ENCODE peak calls at places on chromosomes 11 and 22, in four cellular contexts. One of them, this sample, is unnamed.
A peak's percentile ranks its signal among the peaks of the same experiment; 100 is the strongest.

GRCh38 chr11:78688460-78688859 is 113.8 kb upstream of the NARS2 start:
- DNase-seq in sigmoid colon: no peak
- DNase-seq in cardiac muscle cell: no peak
- DNase-seq in astrocyte: no peak
- DNase-seq in this sample: no peak

GRCh38 chr11:134226806-134227325 is 2.4 kb downstream of the VPS26B start:
- DNase-seq in sigmoid colon: no peak
- DNase-seq in cardiac muscle cell: no peak
- DNase-seq in astrocyte: no peak
- DNase-seq in this sample: peak; percentile 27

GRCh38 chr11:2142300-2142759 is 3.1 kb upstream of the IGF2 start:
- DNase-seq in sigmoid colon: no peak
- DNase-seq in cardiac muscle cell: no peak
- DNase-seq in astrocyte: peak; percentile 6
- DNase-seq in this sample: peak; percentile 38

GRCh38 chr11:128940603-128941002 is 2.1 kb downstream of the TP53AIP1 start:
- DNase-seq in sigmoid colon: no peak
- DNase-seq in cardiac muscle cell: no peak
- DNase-seq in astrocyte: no peak
- DNase-seq in this sample: no peak

GRCh38 chr11:68113986-68114385 is 7.2 kb downstream of the CHKA start:
- DNase-seq in sigmoid colon: no peak
- DNase-seq in cardiac muscle cell: no peak
- DNase-seq in astrocyte: no peak
- DNase-seq in this sample: peak; percentile 74

GRCh38 chr22:49586244-49586748 is 241.4 kb downstream of the BRD1 start:
- DNase-seq in sigmoid colon: no peak
- DNase-seq in cardiac muscle cell: no peak
- DNase-seq in astrocyte: no peak
- DNase-seq in this sample: no peak

GRCh38 chr11:10490398-10491232 is 35.6 kb downstream of the AMPD3 start:
- DNase-seq in sigmoid colon: peak; percentile 91
- DNase-seq in cardiac muscle cell: peak; percentile 34
- DNase-seq in astrocyte: peak; percentile 95
- DNase-seq in this sample: peak; percentile 92

GRCh38 chr11:12216542-12217422 is 106.4 kb downstream of the MICAL2 start:
- DNase-seq in sigmoid colon: no peak
- DNase-seq in cardiac muscle cell: peak; percentile 45
- DNase-seq in astrocyte: peak; percentile 73
- DNase-seq in this sample: peak; percentile 61

GRCh38 chr22:38870791-38871359 is 1.1 kb downstream of the CBX6 start:
- DNase-seq in sigmoid colon: no peak
- DNase-seq in cardiac muscle cell: no peak
- DNase-seq in astrocyte: no peak
- DNase-seq in this sample: no peak

GRCh38 chr11:6927030-6927617 is 898 bp downstream of the ZNF215 start:
- DNase-seq in sigmoid colon: no peak
- DNase-seq in cardiac muscle cell: no peak
- DNase-seq in astrocyte: peak; percentile 18
- DNase-seq in this sample: no peak

GRCh38 chr11:1402355-1402754 is 12.6 kb downstream of the BRSK2 start:
- DNase-seq in sigmoid colon: no peak
- DNase-seq in cardiac muscle cell: no peak
- DNase-seq in astrocyte: no peak
- DNase-seq in this sample: no peak

GRCh38 chr11:78370406-78371172 is 47.0 kb downstream of the GAB2 start:
- DNase-seq in sigmoid colon: no peak
- DNase-seq in cardiac muscle cell: no peak
- DNase-seq in astrocyte: no peak
- DNase-seq in this sample: peak; percentile 36

GRCh38 chr11:96942855-96943254 is 553.0 kb downstream of the JRKL start:
- DNase-seq in sigmoid colon: no peak
- DNase-seq in cardiac muscle cell: no peak
- DNase-seq in astrocyte: no peak
- DNase-seq in this sample: no peak

GRCh38 chr11:31645747-31646146 is 136.2 kb downstream of the ELP4 start:
- DNase-seq in sigmoid colon: no peak
- DNase-seq in cardiac muscle cell: no peak
- DNase-seq in astrocyte: peak; percentile 93
- DNase-seq in this sample: peak; percentile 85

GRCh38 chr11:75298191-75298590 is 53.3 kb downstream of the ARRB1 start:
- DNase-seq in sigmoid colon: no peak
- DNase-seq in cardiac muscle cell: no peak
- DNase-seq in astrocyte: no peak
- DNase-seq in this sample: no peak

GRCh38 chr22:43955040-43955882 is at the start of gene SAMM50:
- DNase-seq in sigmoid colon: peak; percentile 96
- DNase-seq in cardiac muscle cell: peak; percentile 95
- DNase-seq in astrocyte: peak; percentile 85
- DNase-seq in this sample: peak; percentile 92

GRCh38 chr11:27319065-27319464 is 44.0 kb downstream of the CCDC34 start:
- DNase-seq in sigmoid colon: no peak
- DNase-seq in cardiac muscle cell: no peak
- DNase-seq in astrocyte: peak; percentile 89
- DNase-seq in this sample: peak; percentile 48

GRCh38 chr11:46534713-46535112 is 59.1 kb downstream of the AMBRA1 start:
- DNase-seq in sigmoid colon: no peak
- DNase-seq in cardiac muscle cell: no peak
- DNase-seq in astrocyte: no peak
- DNase-seq in this sample: no peak

GRCh38 chr22:18955696-18956095 is 19.6 kb upstream of the PRODH start:
- DNase-seq in sigmoid colon: peak; percentile 40
- DNase-seq in cardiac muscle cell: no peak
- DNase-seq in astrocyte: no peak
- DNase-seq in this sample: no peak

GRCh38 chr11:6655020-6655789 is 404 bp downstream of the DCHS1 start:
- DNase-seq in sigmoid colon: peak; percentile 74
- DNase-seq in cardiac muscle cell: peak; percentile 51
- DNase-seq in astrocyte: no peak
- DNase-seq in this sample: no peak

GRCh38 chr11:61632096-61632495 is 48.1 kb upstream of the DAGLA start:
- DNase-seq in sigmoid colon: no peak
- DNase-seq in cardiac muscle cell: no peak
- DNase-seq in astrocyte: no peak
- DNase-seq in this sample: no peak

GRCh38 chr22:31139866-31140716 is at the start of gene PLA2G3:
- DNase-seq in sigmoid colon: no peak
- DNase-seq in cardiac muscle cell: peak; percentile 91
- DNase-seq in astrocyte: peak; percentile 58
- DNase-seq in this sample: peak; percentile 84

GRCh38 chr11:76689313-76689712 is 18.8 kb upstream of the LRRC32 start:
- DNase-seq in sigmoid colon: no peak
- DNase-seq in cardiac muscle cell: no peak
- DNase-seq in astrocyte: no peak
- DNase-seq in this sample: no peak

GRCh38 chr11:34305095-34305692 is 52.6 kb downstream of the ABTB2 start:
- DNase-seq in sigmoid colon: no peak
- DNase-seq in cardiac muscle cell: no peak
- DNase-seq in astrocyte: peak; percentile 65
- DNase-seq in this sample: peak; percentile 40

GRCh38 chr11:105937331-105937730 is 84.7 kb downstream of the MSANTD4 start:
- DNase-seq in sigmoid colon: no peak
- DNase-seq in cardiac muscle cell: no peak
- DNase-seq in astrocyte: peak; percentile 73
- DNase-seq in this sample: peak; percentile 79

GRCh38 chr22:22867996-22868715 is 19.5 kb upstream of the IGLL5 start:
- DNase-seq in sigmoid colon: no peak
- DNase-seq in cardiac muscle cell: no peak
- DNase-seq in astrocyte: no peak
- DNase-seq in this sample: no peak

GRCh38 chr11:15101072-15101701 is 13.5 kb upstream of the INSC start:
- DNase-seq in sigmoid colon: peak; percentile 81
- DNase-seq in cardiac muscle cell: peak; percentile 78
- DNase-seq in astrocyte: peak; percentile 22
- DNase-seq in this sample: peak; percentile 86

GRCh38 chr11:30000986-30001385 is 15.8 kb downstream of the KCNA4 start:
- DNase-seq in sigmoid colon: no peak
- DNase-seq in cardiac muscle cell: no peak
- DNase-seq in astrocyte: no peak
- DNase-seq in this sample: no peak

GRCh38 chr11:22079133-22079847 is 113.6 kb upstream of the ANO5 start:
- DNase-seq in sigmoid colon: no peak
- DNase-seq in cardiac muscle cell: peak; percentile 43
- DNase-seq in astrocyte: no peak
- DNase-seq in this sample: no peak

GRCh38 chr11:6681949-6682348 is 1.2 kb downstream of the MRPL17 start:
- DNase-seq in sigmoid colon: no peak
- DNase-seq in cardiac muscle cell: peak; percentile 19
- DNase-seq in astrocyte: peak; percentile 20
- DNase-seq in this sample: peak; percentile 40

GRCh38 chr11:86081465-86081864 is 12.6 kb upstream of the PICALM start:
- DNase-seq in sigmoid colon: no peak
- DNase-seq in cardiac muscle cell: no peak
- DNase-seq in astrocyte: no peak
- DNase-seq in this sample: no peak

DNA sequence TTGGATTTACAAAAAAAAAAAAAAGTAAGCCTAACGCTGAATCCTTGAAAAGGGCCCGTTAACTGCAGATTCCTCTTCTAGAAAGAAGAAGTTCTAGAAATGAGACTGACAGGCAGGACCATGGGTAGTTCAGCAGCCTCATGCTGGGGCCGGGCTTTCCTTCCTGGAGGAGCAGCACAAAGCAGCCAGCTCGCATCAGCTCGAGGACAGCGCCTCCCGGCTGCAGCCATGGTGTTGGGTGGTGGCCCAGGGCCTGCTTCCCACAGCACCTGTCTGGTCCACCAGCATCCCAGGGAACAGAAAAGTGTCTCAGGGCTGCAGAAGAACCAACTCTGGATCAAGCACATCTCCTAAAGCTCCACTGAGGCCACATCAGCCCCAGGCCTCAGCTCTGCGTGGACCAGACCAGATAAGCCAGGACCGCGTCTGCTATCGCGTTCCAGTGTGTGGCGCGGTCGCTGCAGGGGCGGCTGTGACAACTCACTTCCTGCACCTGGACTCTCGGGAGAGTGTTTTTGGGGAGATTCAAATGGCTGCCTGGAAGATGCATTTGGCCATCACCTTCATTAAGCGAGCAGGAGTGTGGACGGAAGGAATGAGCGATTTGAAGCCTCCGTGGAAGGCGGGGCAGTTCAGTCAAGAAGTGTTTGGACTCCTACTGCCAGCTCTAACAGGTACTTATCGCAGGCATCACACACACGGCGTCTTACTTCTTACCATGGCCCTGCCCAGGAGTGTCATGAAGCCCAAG is 53.5 kb downstream of the MYH9 start:
- DNase-seq in sigmoid colon: peak; percentile 85
- DNase-seq in cardiac muscle cell: no peak
- DNase-seq in astrocyte: no peak
- DNase-seq in this sample: no peak
- TF ChIP-seq CTCF in sigmoid colon: no peak
- TF ChIP-seq CTCF in cardiac muscle cell: peak; percentile 2
- TF ChIP-seq CTCF in astrocyte: no peak
- TF ChIP-seq CTCF in this sample: peak; percentile 36

DNA sequence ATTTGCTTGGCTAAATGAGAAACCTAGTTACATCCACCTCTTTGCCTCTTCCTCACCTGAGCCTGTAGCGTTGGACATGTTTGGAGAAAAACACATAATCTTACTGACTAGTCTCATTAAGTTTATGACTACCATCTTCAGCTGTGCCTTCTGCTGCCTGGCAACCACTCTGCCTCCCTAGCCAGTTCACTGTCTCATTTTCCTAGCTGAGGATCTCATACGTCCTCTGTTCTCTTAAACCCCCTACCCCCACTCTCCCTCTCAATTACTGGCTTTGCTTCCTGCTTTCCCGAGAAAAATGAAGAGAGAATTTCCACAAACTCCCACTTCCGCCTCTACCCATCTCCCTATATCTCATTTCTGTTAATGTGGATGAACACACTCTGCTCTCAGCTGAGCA is 239.3 kb upstream of the POU2AF2 start:
- DNase-seq in sigmoid colon: no peak
- DNase-seq in cardiac muscle cell: no peak
- DNase-seq in astrocyte: no peak
- DNase-seq in this sample: no peak
- H3K4me3 ChIP-seq in sigmoid colon: no peak overlapping the region
- H3K4me3 ChIP-seq in cardiac muscle cell: no peak overlapping the region
- H3K4me3 ChIP-seq in astrocyte: no peak overlapping the region
- H3K4me3 ChIP-seq in this sample: no peak overlapping the region

GRCh38 chr11:63282579-63282978 is 39.2 kb upstream of the SLC22A25 start:
- DNase-seq in sigmoid colon: no peak
- DNase-seq in cardiac muscle cell: no peak
- DNase-seq in astrocyte: no peak
- DNase-seq in this sample: no peak

GRCh38 chr11:63280920-63281319 is 37.5 kb upstream of the SLC22A25 start:
- DNase-seq in sigmoid colon: no peak
- DNase-seq in cardiac muscle cell: no peak
- DNase-seq in astrocyte: no peak
- DNase-seq in this sample: no peak

GRCh38 chr11:63273685-63274084 is 30.3 kb upstream of the SLC22A25 start:
- DNase-seq in sigmoid colon: no peak
- DNase-seq in cardiac muscle cell: no peak
- DNase-seq in astrocyte: no peak
- DNase-seq in this sample: no peak

GRCh38 chr11:63274776-63275175 is 31.4 kb upstream of the SLC22A25 start:
- DNase-seq in sigmoid colon: no peak
- DNase-seq in cardiac muscle cell: no peak
- DNase-seq in astrocyte: no peak
- DNase-seq in this sample: peak; percentile 1

GRCh38 chr11:63277345-63277943 is 34.0 kb upstream of the SLC22A25 start:
- DNase-seq in sigmoid colon: no peak
- DNase-seq in cardiac muscle cell: peak; percentile 19
- DNase-seq in astrocyte: no peak
- DNase-seq in this sample: no peak
- TF ChIP-seq CTCF in sigmoid colon: no peak
- TF ChIP-seq CTCF in cardiac muscle cell: no peak
- TF ChIP-seq CTCF in astrocyte: no peak
- TF ChIP-seq CTCF in this sample: no peak

GRCh38 chr22:46057762-46058420 is 80.9 kb upstream of the WNT7B start:
- DNase-seq in sigmoid colon: peak; percentile 69
- DNase-seq in cardiac muscle cell: no peak
- DNase-seq in astrocyte: peak; percentile 59
- DNase-seq in this sample: no peak
- H3K4me3 ChIP-seq in sigmoid colon: peak overlapping the region; percentile 79
- H3K4me3 ChIP-seq in cardiac muscle cell: no peak overlapping the region
- H3K4me3 ChIP-seq in astrocyte: peak overlapping the region; percentile 31
- H3K4me3 ChIP-seq in this sample: no peak overlapping the region